ENCODE peak calls at places on chromosome 11, in eight cellular contexts. D is NCI-H345; O is anterior cingulate cortex; Q is kidney glomerular epithelial cell; W is CD8-positive, alpha-beta memory T cell; C is body of pancreas; M is stimulated activated CD4-positive, alpha-beta T cell treated with anti-CD3 and anti-CD28 coated beads, Interleukin-4, amount 100 ng/mL, for 1 hour; A is LoVo. I is an unnamed sample.

GRCh38 chr11:30635401-30635989 is 49.3 kb upstream of the MPPED2 start:
- DNase-seq in C (no peak), W (no peak), A (no peak), Q (no peak), D (no peak), M (no peak), O (peak), I (no peak)

GRCh38 chr11:5514841-5515240 is 1.7 kb downstream of the UBQLNL start:
- DNase-seq in D (no peak), M (no peak), O (no peak), W (no peak), C (no peak), A (no peak), Q (no peak), I (no peak)

GRCh38 chr11:45468265-45468856 is 182.2 kb upstream of the SYT13 start:
- DNase-seq in Q (no peak), D (no peak), W (no peak), A (no peak), O (no peak), C (no peak), M (no peak), I (no peak)

GRCh38 chr11:117842131-117842941 is 17.8 kb upstream of the FXYD2 start:
- DNase-seq in W (no peak), C (no peak), D (no peak), O (no peak), Q (no peak), M (no peak), A (no peak), I (peak)

GRCh38 chr11:45538939-45539338 is 126.5 kb downstream of the CHST1 start:
- DNase-seq in A (no peak), M (no peak), W (no peak), D (no peak), O (peak), Q (no peak), C (no peak), I (no peak)

GRCh38 chr11:75720639-75721038 is 3.0 kb downstream of the MOGAT2 start:
- DNase-seq in M (no peak), Q (no peak), O (no peak), A (no peak), W (no peak), D (no peak), C (no peak), I (no peak)

GRCh38 chr11:118789501-118790356 is 1.2 kb downstream of the DDX6 start:
- DNase-seq in W (peak), D (peak), Q (peak), C (peak), A (no peak), M (peak), O (peak), I (peak)

GRCh38 chr11:44857490-44857889 is 93.2 kb downstream of the TP53I11 start:
- DNase-seq in M (no peak), A (no peak), D (no peak), C (no peak), Q (no peak), W (no peak), O (no peak), I (no peak)

GRCh38 chr11:88332851-88333250 is 4.7 kb downstream of the CTSC start:
- DNase-seq in C (no peak), W (no peak), M (no peak), Q (no peak), O (no peak), D (no peak), A (no peak), I (no peak)

GRCh38 chr11:16271258-16271657 is 85.1 kb downstream of the SOX6 start:
- DNase-seq in C (no peak), D (no peak), O (no peak), Q (no peak), W (no peak), M (no peak), A (no peak), I (no peak)

GRCh38 chr11:129331217-129331616 is 44.4 kb upstream of the BARX2 start:
- DNase-seq in C (peak), M (no peak), A (no peak), O (no peak), W (no peak), Q (no peak), D (no peak), I (no peak)

GRCh38 chr11:134956461-134957209 is 544.6 kb upstream of the B3GAT1 start:
- DNase-seq in W (no peak), D (no peak), M (no peak), A (no peak), O (no peak), C (no peak), Q (no peak), I (no peak)

GRCh38 chr11:85821636-85822035 is 10.7 kb upstream of the SYTL2 start:
- DNase-seq in Q (peak), O (no peak), M (no peak), A (no peak), D (no peak), C (peak), W (no peak), I (no peak)

GRCh38 chr11:95165638-95166037 is 65.4 kb downstream of the SESN3 start:
- DNase-seq in W (no peak), A (no peak), D (no peak), C (no peak), M (no peak), Q (no peak), O (no peak), I (no peak)

GRCh38 chr11:4181780-4182721 is 87.5 kb downstream of the RRM1 start:
- DNase-seq in O (no peak), D (peak), Q (no peak), C (peak), W (no peak), A (peak), M (peak), I (peak)

GRCh38 chr11:104694259-104695070 is 203.8 kb downstream of the CASP12 start:
- DNase-seq in C (no peak), M (no peak), W (no peak), O (no peak), A (no peak), Q (peak), D (no peak), I (peak)

GRCh38 chr11:117882539-117882938 is 6.1 kb upstream of the FXYD6 start:
- DNase-seq in Q (no peak), A (no peak), C (no peak), O (no peak), M (no peak), W (no peak), D (peak), I (no peak)

GRCh38 chr11:47136327-47136726 is 40.4 kb downstream of the ARFGAP2 start:
- DNase-seq in M (no peak), Q (no peak), O (no peak), D (no peak), C (no peak), A (no peak), W (no peak), I (no peak)

GRCh38 chr11:135074397-135074998 is 662.5 kb upstream of the B3GAT1 start:
- DNase-seq in A (no peak), O (no peak), Q (no peak), D (peak), W (no peak), C (no peak), M (no peak), I (peak)

GRCh38 chr11:120064341-120064740 is 73.6 kb downstream of the TRIM29 start:
- DNase-seq in Q (no peak), C (no peak), D (no peak), O (no peak), M (no peak), W (no peak), A (no peak), I (no peak)

GRCh38 chr11:66115638-66116410 is 45.8 kb downstream of the PACS1 start:
- DNase-seq in C (no peak), O (no peak), Q (no peak), D (no peak), M (no peak), A (no peak), W (no peak), I (no peak)

GRCh38 chr11:65806972-65807371 is 20.1 kb downstream of the OVOL1 start:
- DNase-seq in M (no peak), A (no peak), W (no peak), O (no peak), C (no peak), D (no peak), Q (no peak), I (no peak)

GRCh38 chr11:72569966-72570892 is 104.0 kb downstream of the PDE2A start:
- DNase-seq in A (no peak), O (no peak), W (no peak), M (no peak), Q (peak), C (no peak), D (no peak), I (peak)

GRCh38 chr11:128470081-128470480 is 117.3 kb downstream of the ETS1 start:
- DNase-seq in W (no peak), A (no peak), C (no peak), Q (no peak), M (no peak), O (no peak), D (no peak), I (no peak)

GRCh38 chr11:43327987-43328386 is 16.2 kb downstream of the API5 start:
- DNase-seq in C (peak), Q (peak), D (peak), A (peak), M (no peak), O (no peak), W (no peak), I (no peak)

GRCh38 chr11:65427691-65428577 is 5.3 kb downstream of the NEAT1 start:
- DNase-seq in C (peak), W (no peak), A (no peak), D (no peak), Q (no peak), M (no peak), O (no peak), I (peak)

GRCh38 chr11:92380882-92381281 is 156.3 kb downstream of the FAT3 start:
- DNase-seq in D (no peak), Q (peak), O (no peak), A (no peak), C (no peak), M (no peak), W (no peak), I (no peak)

GRCh38 chr11:11081273-11081672 is 223.4 kb upstream of the ZBED5 start:
- DNase-seq in M (no peak), D (no peak), Q (peak), A (no peak), W (no peak), O (no peak), C (no peak), I (no peak)

GRCh38 chr11:35822815-35823495 is 120.9 kb upstream of the LDLRAD3 start:
- DNase-seq in M (no peak), A (no peak), C (no peak), Q (no peak), O (no peak), W (no peak), D (no peak), I (no peak)

GRCh38 chr11:63997104-63997700 is 11.0 kb downstream of the OTUB1 start:
- DNase-seq in Q (no peak), A (no peak), D (no peak), M (no peak), W (no peak), C (no peak), O (no peak), I (no peak)

GRCh38 chr11:112519749-112520148 is 259.1 kb upstream of the PLET1 start:
- DNase-seq in Q (no peak), C (no peak), M (no peak), D (no peak), W (no peak), A (no peak), O (no peak), I (no peak)

GRCh38 chr11:12684821-12685220 is 10.6 kb downstream of the TEAD1 start:
- DNase-seq in M (no peak), D (no peak), C (no peak), Q (no peak), W (no peak), O (no peak), A (peak), I (no peak)

GRCh38 chr11:8649361-8649760 is 33.1 kb downstream of the TRIM66 start:
- DNase-seq in A (no peak), M (no peak), W (no peak), C (no peak), D (no peak), O (no peak), Q (no peak), I (no peak)

GRCh38 chr11:88341852-88342251 is 4.3 kb upstream of the CTSC start:
- DNase-seq in W (no peak), Q (no peak), D (no peak), A (no peak), C (no peak), O (no peak), M (no peak), I (no peak)

GRCh38 chr11:61053198-61053597 is 49.1 kb upstream of the CD5 start:
- DNase-seq in Q (no peak), O (no peak), W (no peak), A (no peak), C (no peak), M (no peak), D (no peak), I (no peak)

GRCh38 chr11:720017-720641 is 14.1 kb downstream of the EPS8L2 start:
- DNase-seq in A (no peak), C (no peak), O (no peak), Q (no peak), D (no peak), M (no peak), W (no peak), I (no peak)